ENCODE peak calls at places on chromosomes 6 and 20, in four cellular contexts. One of them, this sample, is unnamed.

GRCh38 chr6:129368970-129369369 is 341.0 kb downstream of the ARHGAP18 start:
- DNase-seq in T-cell: no peak
- DNase-seq in small intestine: no peak
- DNase-seq in caudate nucleus: no peak
- DNase-seq in this sample: no peak

GRCh38 chr20:53751394-53752368 is 158.0 kb upstream of the ZNF217 start:
- DNase-seq in T-cell: no peak
- DNase-seq in small intestine: peak
- DNase-seq in caudate nucleus: no peak
- DNase-seq in this sample: peak

GRCh38 chr6:28747631-28748157 is 176.1 kb downstream of the TRIM27 start:
- DNase-seq in T-cell: no peak
- DNase-seq in small intestine: no peak
- DNase-seq in caudate nucleus: no peak
- DNase-seq in this sample: peak

GRCh38 chr6:10582774-10583508 is 61.8 kb downstream of the GCNT2 start:
- DNase-seq in T-cell: no peak
- DNase-seq in small intestine: no peak
- DNase-seq in caudate nucleus: no peak
- DNase-seq in this sample: peak

GRCh38 chr20:8432435-8433148 is 300.5 kb downstream of the PLCB1 start:
- DNase-seq in T-cell: no peak
- DNase-seq in small intestine: peak
- DNase-seq in caudate nucleus: no peak
- DNase-seq in this sample: peak

GRCh38 chr20:37914672-37915433 is 11.9 kb downstream of the VSTM2L start:
- DNase-seq in T-cell: peak
- DNase-seq in small intestine: no peak
- DNase-seq in caudate nucleus: no peak
- DNase-seq in this sample: no peak

GRCh38 chr6:100078509-100078908 is 84.5 kb upstream of the MCHR2 start:
- DNase-seq in T-cell: no peak
- DNase-seq in small intestine: peak
- DNase-seq in caudate nucleus: no peak
- DNase-seq in this sample: peak

GRCh38 chr20:9761476-9761875 is 77.4 kb downstream of the PAK5 start:
- DNase-seq in T-cell: no peak
- DNase-seq in small intestine: no peak
- DNase-seq in caudate nucleus: no peak
- DNase-seq in this sample: no peak

GRCh38 chr6:17086469-17086868 is 15.4 kb upstream of the STMND1 start:
- DNase-seq in T-cell: no peak
- DNase-seq in small intestine: peak
- DNase-seq in caudate nucleus: no peak
- DNase-seq in this sample: peak

GRCh38 chr6:93343476-93343875 is 75.9 kb downstream of the EPHA7 start:
- DNase-seq in T-cell: no peak
- DNase-seq in small intestine: no peak
- DNase-seq in caudate nucleus: no peak
- DNase-seq in this sample: no peak

GRCh38 chr20:46604551-46605133 is 46.6 kb downstream of the SLC13A3 start:
- DNase-seq in T-cell: no peak
- DNase-seq in small intestine: no peak
- DNase-seq in caudate nucleus: no peak
- DNase-seq in this sample: no peak

GRCh38 chr20:20628314-20628713 is 84.1 kb downstream of the RALGAPA2 start:
- DNase-seq in T-cell: no peak
- DNase-seq in small intestine: no peak
- DNase-seq in caudate nucleus: no peak
- DNase-seq in this sample: no peak

GRCh38 chr6:106870824-106871300 is 103.7 kb downstream of the CD24 start:
- DNase-seq in T-cell: no peak
- DNase-seq in small intestine: peak
- DNase-seq in caudate nucleus: no peak
- DNase-seq in this sample: no peak

GRCh38 chr6:111770263-111771083 is 102.8 kb downstream of the FYN start:
- DNase-seq in T-cell: no peak
- DNase-seq in small intestine: no peak
- DNase-seq in caudate nucleus: no peak
- DNase-seq in this sample: no peak